ENCODE peak calls at places on chromosomes 2 and 18, in eight cellular contexts. L, Y, X, F, U, T, V and R are unnamed samples.

GRCh38 chr2:128425731-128426620 is 107.3 kb upstream of the HS6ST1 start:
- DNase-seq in L (no peak), Y (peak), X (no peak), F (peak), U (no peak), T (peak), V (no peak), R (no peak)

GRCh38 chr18:23108496-23108895 is 26.8 kb upstream of the CABLES1 start:
- DNase-seq in L (no peak), Y (no peak), X (no peak), F (peak), U (no peak), T (no peak), V (no peak), R (no peak)

GRCh38 chr2:39361511-39361910 is 75.6 kb downstream of the MAP4K3 start:
- DNase-seq in L (no peak), Y (no peak), X (no peak), F (no peak), U (no peak), T (no peak), V (no peak), R (no peak)

GRCh38 chr2:74147729-74148456 is at the start of gene BOLA3:
- DNase-seq in L (peak), Y (peak), X (peak), F (peak), U (peak), T (peak), V (peak), R (peak)

GRCh38 chr2:28359222-28360065 is 33.2 kb upstream of the FOSL2 start:
- DNase-seq in L (peak), Y (peak), X (no peak), F (peak), U (no peak), T (no peak), V (peak), R (no peak)

GRCh38 chr18:76467371-76468190 is 27.5 kb downstream of the ZNF516 start:
- DNase-seq in L (no peak), Y (peak), X (peak), F (peak), U (no peak), T (peak), V (no peak), R (no peak)

GRCh38 chr18:79523738-79524180 is 128.0 kb downstream of the NFATC1 start:
- DNase-seq in L (peak), Y (no peak), X (no peak), F (no peak), U (no peak), T (peak), V (peak), R (no peak)

GRCh38 chr2:224449212-224450147 is 47.6 kb upstream of the FAM124B start:
- DNase-seq in L (no peak), Y (no peak), X (no peak), F (peak), U (peak), T (no peak), V (no peak), R (no peak)

GRCh38 chr2:158635961-158636601 is 159.0 kb upstream of the DAPL1 start:
- DNase-seq in L (no peak), Y (no peak), X (no peak), F (no peak), U (no peak), T (no peak), V (no peak), R (no peak)

GRCh38 chr2:10303634-10304378 is 1.1 kb downstream of the HPCAL1 start:
- DNase-seq in L (peak), Y (peak), X (peak), F (peak), U (peak), T (peak), V (peak), R (peak)

GRCh38 chr2:10304458-10305253 is 2.0 kb downstream of the HPCAL1 start:
- DNase-seq in L (no peak), Y (no peak), X (peak), F (no peak), U (no peak), T (no peak), V (no peak), R (no peak)

GRCh38 chr2:10301946-10302478 is 692 bp upstream of the HPCAL1 start:
- DNase-seq in L (no peak), Y (no peak), X (peak), F (no peak), U (no peak), T (no peak), V (no peak), R (no peak)

GRCh38 chr2:10302479-10303173 is at the start of gene HPCAL1:
- DNase-seq in L (peak), Y (peak), X (peak), F (peak), U (peak), T (peak), V (peak), R (peak)

GRCh38 chr2:10303174-10303633 is 500 bp downstream of the HPCAL1 start:
- DNase-seq in L (no peak), Y (no peak), X (peak), F (no peak), U (no peak), T (peak), V (no peak), R (peak)
- H3K27ac ChIP-seq in L (peak), Y (peak), X (no peak), F (no peak), U (peak), T (peak), V (peak), R (peak)

GRCh38 chr2:204840504-204840903 is 295.2 kb downstream of the PARD3B start:
- DNase-seq in L (no peak), Y (no peak), X (no peak), F (no peak), U (no peak), T (no peak), V (no peak), R (no peak)

GRCh38 chr2:204834716-204835115 is 289.4 kb downstream of the PARD3B start:
- DNase-seq in L (no peak), Y (no peak), X (no peak), F (no peak), U (no peak), T (no peak), V (no peak), R (no peak)
- TF ChIP-seq CTCF in L (no peak), Y (no peak), X (no peak), F (no peak), U (no peak), T (no peak), V (no peak), R (no peak)

GRCh38 chr2:222418734-222419133 is 5.6 kb upstream of the SGPP2 start:
- DNase-seq in L (no peak), Y (no peak), X (no peak), F (no peak), U (no peak), T (no peak), V (no peak), R (no peak)

GRCh38 chr2:222423186-222423585 is 1.2 kb upstream of the SGPP2 start:
- DNase-seq in L (no peak), Y (no peak), X (peak), F (no peak), U (no peak), T (no peak), V (no peak), R (no peak)

GRCh38 chr2:222423632-222424280 is 587 bp upstream of the SGPP2 start:
- DNase-seq in L (no peak), Y (no peak), X (no peak), F (peak), U (no peak), T (peak), V (no peak), R (no peak)

GRCh38 chr2:222424281-222424728 is at the start of gene SGPP2:
- DNase-seq in L (no peak), Y (no peak), X (peak), F (no peak), U (peak), T (peak), V (no peak), R (no peak)

DNA sequence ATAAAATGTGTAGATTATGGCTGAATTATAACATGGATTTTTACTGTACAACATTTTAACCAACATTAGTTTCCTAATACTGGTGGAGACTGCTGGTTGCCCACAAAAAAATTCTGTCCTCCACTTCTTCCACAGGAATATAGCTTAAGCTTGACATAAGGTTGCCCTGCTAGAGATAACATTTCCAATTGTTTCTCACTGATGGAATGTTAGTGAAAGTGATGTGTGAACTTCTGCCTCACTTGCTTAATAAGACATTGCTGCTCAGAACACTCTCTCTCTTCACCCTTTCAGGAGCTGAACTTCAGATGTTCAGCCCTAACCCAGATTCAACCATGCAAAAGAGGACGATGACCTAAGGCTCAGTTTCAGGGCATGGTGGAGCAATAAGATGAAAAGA is 2.7 kb upstream of the SGPP2 start:
- DNase-seq in L (no peak), Y (no peak), X (no peak), F (no peak), U (no peak), T (no peak), V (no peak), R (no peak)
- H3K27ac ChIP-seq in L (no peak), Y (no peak), X (no peak), F (no peak), U (no peak), T (no peak), V (no peak), R (no peak)

DNA sequence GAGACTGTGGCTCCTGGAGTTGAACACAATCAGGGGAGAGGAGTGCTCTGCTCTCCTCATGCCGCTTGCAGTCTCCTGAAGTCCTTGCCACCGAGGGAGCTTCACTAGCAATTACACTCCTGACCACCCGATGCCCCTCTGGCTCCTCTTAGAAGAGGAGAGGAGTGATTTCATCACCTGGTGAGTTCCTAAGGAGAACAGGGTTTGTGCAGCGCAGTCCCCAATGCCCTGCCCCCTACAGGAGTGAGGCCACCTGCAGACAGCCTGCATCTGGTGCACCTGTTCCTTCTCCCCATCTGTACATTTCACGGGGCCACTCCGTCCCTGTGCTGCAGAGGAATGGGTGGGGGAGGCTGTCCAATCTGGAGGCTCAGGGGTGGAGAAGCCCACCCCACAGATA is 267.2 kb downstream of the HRH4 start:
- DNase-seq in L (no peak), Y (no peak), X (peak), F (no peak), U (no peak), T (no peak), V (no peak), R (no peak)
- TF ChIP-seq CTCF in L (no peak), Y (no peak), X (peak), F (no peak), U (no peak), T (no peak), V (no peak), R (no peak)

DNA sequence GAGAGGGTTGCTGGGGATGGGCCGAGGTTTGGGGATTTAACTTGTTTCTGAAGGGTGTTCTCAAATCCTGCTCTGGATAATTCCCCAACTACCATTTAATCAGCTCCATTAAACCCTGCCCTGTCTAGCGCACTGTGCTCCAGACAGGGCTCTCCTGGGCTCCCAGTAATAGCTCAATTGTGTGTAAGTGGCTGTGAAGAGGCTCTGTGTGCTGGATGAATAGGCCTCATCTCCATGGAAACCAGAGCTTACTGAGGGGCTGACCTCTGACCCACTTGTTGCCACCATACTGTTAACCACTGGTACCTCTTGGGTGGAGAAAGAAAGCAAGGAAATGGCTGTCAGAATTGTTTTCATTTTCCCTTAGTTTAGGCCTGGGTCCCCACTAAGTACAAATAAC is 92.9 kb downstream of the TGOLN2 start:
- DNase-seq in L (no peak), Y (no peak), X (peak), F (no peak), U (no peak), T (no peak), V (no peak), R (no peak)
- H3K27ac ChIP-seq in L (no peak), Y (no peak), X (no peak), F (no peak), U (no peak), T (no peak), V (no peak), R (no peak)

DNA sequence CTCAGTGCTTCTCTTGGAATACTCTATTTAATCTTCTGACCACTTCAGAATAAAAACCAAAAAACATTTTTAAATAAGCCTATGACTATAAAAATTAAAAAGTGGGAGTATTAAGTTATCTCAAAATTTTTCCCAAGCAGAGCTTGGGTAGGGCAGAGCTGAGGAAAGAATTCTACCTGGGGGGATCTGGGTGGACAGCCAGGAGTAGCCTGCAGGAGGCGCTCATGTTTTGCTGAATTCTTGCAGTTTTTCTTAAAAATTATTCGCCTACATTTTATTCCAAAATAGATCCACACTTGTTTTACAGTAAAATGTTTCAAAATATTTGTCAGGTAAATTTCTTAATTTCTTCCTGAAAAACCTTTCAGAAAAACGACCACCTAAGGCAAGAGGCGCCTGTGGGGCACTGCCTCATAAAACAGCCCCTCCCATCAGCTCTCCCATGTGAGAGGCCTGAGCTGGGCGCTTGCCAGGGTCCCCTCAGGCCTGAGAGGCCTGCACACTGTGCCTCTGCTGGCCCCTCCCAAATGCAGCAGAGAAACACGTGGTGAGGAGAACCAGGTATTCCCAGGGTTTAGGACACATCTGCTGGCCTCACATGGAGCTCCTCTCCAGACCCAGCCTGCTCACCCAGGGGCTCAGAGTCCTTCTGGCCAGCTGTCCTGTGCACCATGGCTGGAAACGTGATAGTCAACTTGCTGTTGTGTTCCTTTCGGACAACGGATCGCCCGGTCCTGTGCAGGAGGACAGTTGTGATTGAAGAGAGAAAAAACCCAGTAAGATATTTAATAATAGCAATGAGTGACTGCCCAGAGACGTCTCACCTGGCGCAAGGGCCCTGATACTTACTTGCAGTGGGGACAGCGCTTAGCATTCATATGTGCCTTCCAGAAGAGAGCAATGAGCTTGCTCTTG is 17.5 kb downstream of the POLR1A start:
- DNase-seq in L (no peak), Y (no peak), X (no peak), F (no peak), U (no peak), T (no peak), V (no peak), R (no peak)
- TF ChIP-seq CTCF in L (no peak), Y (peak), X (peak), F (peak), U (peak), T (peak), V (peak), R (peak)

DNA sequence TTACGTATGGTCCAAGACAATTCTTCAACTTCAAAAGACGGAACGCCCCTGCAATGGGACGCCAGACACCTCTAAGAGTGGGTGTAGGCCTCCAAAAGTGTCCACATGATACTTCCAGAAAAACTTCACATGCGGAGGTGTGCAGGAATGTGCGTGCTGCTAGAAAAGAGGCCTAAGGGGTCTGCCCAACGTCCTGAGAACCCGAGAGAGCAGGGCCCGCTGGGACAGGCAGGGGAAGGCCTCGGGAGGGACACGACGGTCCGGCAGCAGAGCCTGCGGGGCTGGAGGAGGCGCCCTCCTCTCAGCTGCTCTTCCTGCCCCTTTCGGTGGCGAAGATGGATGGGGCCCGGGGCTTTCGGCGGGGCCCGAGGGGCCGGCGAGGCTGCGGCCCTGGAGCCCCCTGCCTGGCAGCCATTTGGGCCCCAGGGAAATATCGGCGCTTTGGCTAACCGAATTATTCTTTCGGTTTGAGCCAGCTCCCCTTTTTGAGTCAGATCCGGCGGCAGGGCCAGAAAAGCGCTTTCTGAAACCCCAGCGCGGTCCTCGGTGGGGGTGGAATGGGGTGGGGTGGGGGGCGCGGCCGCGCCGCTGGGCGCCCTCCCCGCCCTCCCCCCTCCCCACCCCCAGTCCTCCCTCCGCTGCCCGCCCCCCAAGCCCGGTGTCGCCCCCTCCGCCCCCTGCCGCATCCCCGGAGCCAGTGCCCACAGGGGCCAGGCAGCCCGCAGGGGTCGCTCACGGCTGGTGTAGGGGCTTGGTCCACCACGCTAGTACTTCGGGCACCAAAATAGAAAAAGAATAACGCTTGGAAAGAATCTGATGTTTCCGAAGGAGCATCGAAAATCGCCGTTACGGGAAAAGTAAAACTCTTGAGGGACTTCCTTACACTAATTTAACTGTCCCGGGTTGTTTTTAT is 9.2 kb upstream of the ARID5A start:
- DNase-seq in L (no peak), Y (peak), X (peak), F (peak), U (no peak), T (peak), V (peak), R (no peak)
- H3K27ac ChIP-seq in L (peak), Y (peak), X (no peak), F (no peak), U (no peak), T (peak), V (peak), R (no peak)

GRCh38 chr2:6789559-6790138 is 76.1 kb downstream of the CMPK2 start:
- DNase-seq in L (no peak), Y (no peak), X (no peak), F (no peak), U (no peak), T (no peak), V (no peak), R (no peak)

GRCh38 chr2:6793371-6793770 is 72.3 kb downstream of the CMPK2 start:
- DNase-seq in L (no peak), Y (peak), X (no peak), F (peak), U (no peak), T (no peak), V (no peak), R (no peak)

GRCh38 chr2:6794484-6794883 is 71.2 kb downstream of the CMPK2 start:
- DNase-seq in L (no peak), Y (no peak), X (no peak), F (no peak), U (no peak), T (no peak), V (no peak), R (no peak)

GRCh38 chr2:6793913-6794312 is 71.8 kb downstream of the CMPK2 start:
- DNase-seq in L (no peak), Y (no peak), X (no peak), F (no peak), U (no peak), T (no peak), V (no peak), R (no peak)

GRCh38 chr2:6791682-6792081 is 74.0 kb downstream of the CMPK2 start:
- DNase-seq in L (no peak), Y (no peak), X (no peak), F (no peak), U (no peak), T (no peak), V (no peak), R (no peak)
- TF ChIP-seq CTCF in L (no peak), Y (no peak), X (peak), F (no peak), U (no peak), T (no peak), V (no peak), R (no peak)

GRCh38 chr2:229927817-229928321 is 5.6 kb downstream of the FBXO36 start:
- DNase-seq in L (no peak), Y (peak), X (no peak), F (peak), U (no peak), T (no peak), V (no peak), R (no peak)

GRCh38 chr2:229930656-229931055 is 8.4 kb downstream of the FBXO36 start:
- DNase-seq in L (no peak), Y (no peak), X (no peak), F (no peak), U (no peak), T (no peak), V (no peak), R (no peak)

DNA sequence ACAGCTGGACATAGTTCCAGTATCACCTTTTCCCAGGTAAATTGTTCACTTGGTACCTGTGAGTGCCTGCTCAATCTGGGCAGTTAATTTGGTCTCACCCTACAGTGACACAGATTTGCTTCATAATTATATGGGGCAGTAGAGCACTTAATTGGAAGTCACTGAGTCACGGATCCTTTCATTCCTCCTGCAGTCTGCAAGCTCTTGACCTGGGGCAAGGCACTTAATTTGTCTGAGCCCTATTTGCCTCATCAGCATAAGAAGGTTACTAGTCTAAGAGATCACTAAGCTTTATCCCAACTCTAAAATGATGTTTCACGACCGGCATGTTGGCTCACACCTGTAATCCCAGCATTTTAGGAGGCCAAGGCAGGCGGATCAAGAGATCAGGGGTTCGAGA is 8.9 kb downstream of the FBXO36 start:
- DNase-seq in L (no peak), Y (no peak), X (no peak), F (no peak), U (no peak), T (no peak), V (no peak), R (no peak)
- H3K27ac ChIP-seq in L (no peak), Y (no peak), X (no peak), F (no peak), U (no peak), T (no peak), V (no peak), R (no peak)